ENCODE peak calls at places on chromosomes 16 and 17, in nine cellular contexts. Z, Y, Q, I, G, O, E, B and H are unnamed samples.

GRCh38 chr17:47632991-47633390 is 16.7 kb upstream of the KPNB1 start:
- DNase-seq in Y (no peak), Z (no peak), G (no peak), I (no peak), O (no peak), Q (no peak), B (no peak), E (no peak), H (no peak)

GRCh38 chr16:10601444-10602401 is 21.3 kb upstream of the EMP2 start:
- DNase-seq in Z (no peak), O (no peak), Q (no peak), E (no peak), Y (no peak), I (no peak), B (no peak), G (peak; percentile 42), H (no peak)

GRCh38 chr17:74454197-74455024 is 12.0 kb upstream of the CD300A start:
- DNase-seq in I (peak; percentile 95), B (peak; percentile 69), Q (peak; percentile 77), O (no peak), G (peak; percentile 96), Z (peak; percentile 66), E (no peak), Y (peak; percentile 87), H (no peak)

GRCh38 chr17:13776027-13776551 is 174.4 kb upstream of the HS3ST3A1 start:
- DNase-seq in E (no peak), I (no peak), G (no peak), Z (no peak), Y (no peak), B (peak; percentile 45), O (no peak), Q (no peak), H (peak; percentile 85)

GRCh38 chr17:78197147-78197830 is 10.1 kb downstream of the AFMID start:
- DNase-seq in I (no peak), B (peak; percentile 12), Z (no peak), Q (no peak), E (no peak), G (no peak), Y (no peak), O (no peak), H (no peak)

GRCh38 chr16:27515874-27516353 is 33.8 kb downstream of the GTF3C1 start:
- DNase-seq in I (no peak), O (no peak), E (no peak), Y (no peak), Q (no peak), B (peak; percentile 11), G (no peak), Z (peak; percentile 6), H (peak; percentile 29)

GRCh38 chr17:17675925-17676534 is 5.2 kb upstream of the RAI1 start:
- DNase-seq in Q (peak; percentile 44), Y (no peak), E (no peak), I (no peak), O (no peak), B (peak; percentile 99), Z (peak; percentile 48), G (no peak), H (peak; percentile 77)

GRCh38 chr17:9467518-9467917 is 108.1 kb downstream of the STX8 start:
- DNase-seq in O (no peak), B (no peak), I (no peak), G (no peak), Y (no peak), E (no peak), Q (no peak), Z (no peak), H (no peak)

GRCh38 chr17:9668532-9668931 is 23.2 kb downstream of the USP43 start:
- DNase-seq in O (no peak), E (no peak), Q (peak; percentile 86), Z (no peak), G (no peak), I (no peak), B (peak; percentile 94), Y (no peak), H (peak; percentile 59)

GRCh38 chr16:58459344-58460218 is 40.4 kb upstream of the NDRG4 start:
- DNase-seq in E (no peak), B (peak; percentile 93), Z (peak; percentile 67), G (no peak), Q (peak; percentile 81), O (no peak), Y (no peak), I (no peak), H (peak; percentile 55)

GRCh38 chr16:55169780-55170179 is 154.2 kb upstream of the IRX6 start:
- DNase-seq in Y (no peak), O (no peak), Q (no peak), Z (no peak), E (no peak), B (no peak), G (no peak), I (no peak), H (no peak)

GRCh38 chr16:81469183-81469677 is 24.6 kb downstream of the CMIP start:
- DNase-seq in Q (no peak), Z (no peak), Y (no peak), B (no peak), E (no peak), G (no peak), O (no peak), I (no peak), H (no peak)

GRCh38 chr16:30775131-30775380 is 11.9 kb downstream of the ZNF629 start:
- DNase-seq in B (no peak), I (no peak), Z (no peak), E (no peak), G (no peak), Y (no peak), O (no peak), Q (no peak), H (no peak)

GRCh38 chr17:378068-378467 is 25.5 kb upstream of the RPH3AL start:
- DNase-seq in Y (no peak), G (no peak), Z (no peak), I (no peak), O (no peak), E (peak; percentile 4), B (no peak), Q (no peak), H (no peak)

GRCh38 chr17:43632231-43632630 is 29.5 kb downstream of the MEOX1 start:
- DNase-seq in Z (no peak), G (no peak), E (no peak), O (no peak), I (no peak), B (no peak), Q (no peak), Y (no peak), H (no peak)

GRCh38 chr16:24538756-24539294 is 541 bp upstream of the RBBP6 start:
- DNase-seq in E (no peak), O (no peak), Y (no peak), Z (no peak), G (no peak), Q (no peak), B (no peak), I (no peak), H (no peak)

GRCh38 chr17:62778990-62779681 is 29.0 kb downstream of the MARCHF10 start:
- DNase-seq in E (no peak), B (peak; percentile 99), I (no peak), Q (peak; percentile 99), Z (peak; percentile 88), Y (no peak), O (no peak), G (no peak), H (peak; percentile 92)

GRCh38 chr16:58249388-58249779 is 45.4 kb downstream of the PRSS54 start:
- DNase-seq in I (no peak), Z (no peak), G (no peak), Y (no peak), O (no peak), E (no peak), Q (no peak), B (no peak), H (no peak)

GRCh38 chr16:63289834-63290460 is 1253.7 kb upstream of the CDH8 start:
- DNase-seq in E (no peak), Z (no peak), O (no peak), I (peak; percentile 60), Y (no peak), Q (peak; percentile 1), G (peak; percentile 8), B (no peak), H (peak; percentile 17)

GRCh38 chr17:1871743-1872142 is 41.9 kb downstream of the RPA1 start:
- DNase-seq in B (no peak), E (no peak), Z (no peak), O (no peak), I (no peak), Y (no peak), Q (no peak), G (no peak), H (no peak)

GRCh38 chr16:89095401-89095974 is 1.8 kb downstream of the ACSF3 start:
- DNase-seq in E (no peak), Q (no peak), B (no peak), I (no peak), Y (no peak), G (no peak), O (no peak), Z (no peak), H (no peak)

GRCh38 chr16:73025111-73025505 is 22.8 kb downstream of the ZFHX3 start:
- DNase-seq in Y (no peak), I (peak; percentile 74), Z (no peak), G (peak; percentile 42), B (no peak), O (no peak), E (peak; percentile 82), Q (no peak), H (no peak)

GRCh38 chr17:61330174-61331150 is 69.2 kb upstream of the TBX2 start:
- DNase-seq in G (no peak), O (no peak), E (peak; percentile 55), Q (no peak), Z (no peak), Y (no peak), I (peak; percentile 32), B (no peak), H (no peak)
- H3K27ac ChIP-seq in G (no peak overlapping the region), O (no peak overlapping the region), E (peak overlapping the region; percentile 48), Q (no peak overlapping the region), Z (no peak overlapping the region), Y (no peak overlapping the region), I (no peak overlapping the region), B (no peak overlapping the region), H (no peak overlapping the region)

GRCh38 chr16:85145188-85145587 is 32.9 kb upstream of the CIBAR2 start:
- DNase-seq in B (no peak), G (no peak), E (no peak), Z (no peak), Q (no peak), O (no peak), I (no peak), Y (no peak), H (no peak)
- TF ChIP-seq CTCF in B (no peak), G (no peak), E (no peak), Z (no peak), Q (no peak), O (no peak), I (no peak), Y (no peak), H (no peak)

GRCh38 chr17:39617446-39618251 is 9.1 kb upstream of the PPP1R1B start:
- DNase-seq in E (no peak), Q (peak; percentile 18), I (peak; percentile 85), Y (peak; percentile 69), O (peak; percentile 38), B (peak; percentile 48), G (peak; percentile 66), Z (no peak), H (peak; percentile 82)
- H3K27ac ChIP-seq in E (peak overlapping the region; percentile 10), Q (no peak overlapping the region), I (peak overlapping the region; percentile 77), Y (no peak overlapping the region), O (no peak overlapping the region), B (no peak overlapping the region), G (peak overlapping the region; percentile 42), Z (peak overlapping the region; percentile 44), H (peak overlapping the region; percentile 80)

DNA sequence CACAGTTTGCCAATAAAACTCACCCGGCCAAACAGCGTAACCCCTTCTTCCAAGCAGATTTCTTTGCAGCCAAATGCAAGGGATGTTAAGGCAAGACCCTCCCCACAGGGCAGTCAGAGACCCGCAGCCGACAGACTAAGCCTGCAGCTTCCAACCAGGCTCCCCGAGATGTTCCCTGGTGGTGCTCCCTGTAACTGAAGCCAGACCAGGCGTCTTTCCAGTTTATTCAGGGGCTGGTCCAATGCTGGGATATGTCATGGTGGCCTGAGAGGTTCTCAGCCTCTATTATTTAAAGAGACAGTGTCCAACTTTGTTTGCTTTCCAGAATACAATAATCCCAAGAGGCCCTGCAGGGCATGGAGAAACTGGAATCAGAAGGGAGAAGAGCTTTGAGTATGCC is at the start of gene PMP22:
- DNase-seq in I (peak; percentile 86), Z (no peak), Q (no peak), Y (no peak), G (peak; percentile 74), B (no peak), E (no peak), O (no peak), H (no peak)
- TF ChIP-seq CTCF in I (peak; percentile 41), Z (no peak), Q (peak; percentile 19), Y (no peak), G (no peak), B (no peak), E (no peak), O (no peak), H (no peak)